ENCODE peak calls at places on chromosomes 13 and 19, in five cellular contexts. N, M, T, G and D are unnamed samples. For H3K9me3, the result is how much of the 10 kb centered on the place peaks cover.

GRCh38 chr13:26476111-26476743 is 81.3 kb upstream of the WASF3 start:
- DNase-seq in N (no peak), M (peak), T (no peak), G (peak), D (no peak)

GRCh38 chr13:113567681-113568080 is 16.9 kb upstream of the TFDP1 start:
- DNase-seq in N (peak), M (no peak), T (peak), G (no peak), D (peak)

GRCh38 chr19:31349160-31349881 is at the start of gene TSHZ3:
- DNase-seq in N (peak), M (peak), T (no peak), G (peak), D (peak)

GRCh38 chr19:19644054-19644388 is 564 bp upstream of the GMIP start:
- DNase-seq in N (no peak), M (no peak), T (no peak), G (no peak), D (no peak)

GRCh38 chr13:97459215-97459772 is 25.3 kb downstream of the RAP2A start:
- DNase-seq in N (no peak), M (no peak), T (no peak), G (no peak), D (no peak)

GRCh38 chr19:4566402-4567051 is 7.0 kb upstream of the SEMA6B start:
- DNase-seq in N (no peak), M (no peak), T (no peak), G (no peak), D (no peak)

GRCh38 chr19:18776736-18777135 is 14.4 kb downstream of the COMP start:
- DNase-seq in N (no peak), M (no peak), T (no peak), G (no peak), D (no peak)

GRCh38 chr13:65265988-65266387 is 1964.1 kb downstream of the PCDH9 start:
- DNase-seq in N (no peak), M (no peak), T (no peak), G (no peak), D (no peak)

GRCh38 chr19:39502640-39503417 is 4.1 kb downstream of the DLL3 start:
- DNase-seq in N (peak), M (peak), T (no peak), G (peak), D (peak)

GRCh38 chr13:112637017-112637801 is 49.3 kb upstream of the TUBGCP3 start:
- DNase-seq in N (peak), M (no peak), T (no peak), G (no peak), D (no peak)

GRCh38 chr13:114074671-114075315 is 57.6 kb downstream of the RASA3 start:
- DNase-seq in N (no peak), M (no peak), T (no peak), G (peak), D (peak)

GRCh38 chr19:4115050-4115817 is 8.7 kb downstream of the MAP2K2 start:
- DNase-seq in N (peak), M (no peak), T (no peak), G (no peak), D (peak)

DNA sequence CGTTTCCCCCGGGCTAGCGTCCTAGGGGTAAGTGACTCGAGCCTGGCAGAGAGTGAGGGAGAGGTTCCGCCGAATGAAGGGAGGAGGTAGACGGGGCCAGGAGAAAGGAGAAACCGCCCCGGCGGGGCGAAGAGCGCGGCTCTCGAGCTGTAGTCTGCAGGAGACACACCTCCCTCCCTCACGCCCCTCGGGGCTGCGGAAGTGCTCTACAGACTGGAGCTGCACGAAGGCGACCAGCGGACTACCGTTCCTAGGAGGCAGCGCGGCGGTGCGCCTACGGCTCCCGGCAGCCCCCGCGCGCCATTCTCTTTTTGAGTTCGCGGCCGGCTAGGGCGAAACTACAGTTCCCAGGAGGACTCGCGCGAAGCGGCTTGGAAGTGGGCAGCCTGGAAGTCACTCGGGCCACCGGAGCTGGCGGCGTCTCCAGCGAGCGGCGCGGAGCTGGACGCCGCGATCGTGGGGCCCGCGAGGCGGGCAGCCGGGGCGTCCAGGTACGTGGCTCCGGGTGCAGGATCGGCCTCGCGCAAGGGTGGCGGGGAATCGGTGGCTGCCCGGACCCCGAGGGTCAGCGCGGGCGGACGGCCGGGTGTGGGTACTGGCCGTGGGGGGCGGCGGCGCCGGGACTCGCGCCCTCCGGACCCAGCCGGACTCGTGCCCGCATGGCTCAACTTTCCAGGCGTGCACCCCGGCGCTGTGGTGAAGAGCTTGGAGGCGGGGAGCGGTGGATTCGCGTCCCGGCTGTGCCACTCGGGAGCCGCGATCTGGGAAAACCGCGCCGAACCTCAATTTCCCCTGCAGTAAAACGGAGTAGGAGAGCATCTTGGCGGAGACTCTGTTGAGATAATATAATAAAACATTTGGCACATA is at the start of gene SIPA1L3:
- DNase-seq in N (peak), M (peak), T (peak), G (peak), D (peak)
- TF ChIP-seq POLR2A in N (peak), M (peak), T (no peak), G (no peak), D (peak)

DNA sequence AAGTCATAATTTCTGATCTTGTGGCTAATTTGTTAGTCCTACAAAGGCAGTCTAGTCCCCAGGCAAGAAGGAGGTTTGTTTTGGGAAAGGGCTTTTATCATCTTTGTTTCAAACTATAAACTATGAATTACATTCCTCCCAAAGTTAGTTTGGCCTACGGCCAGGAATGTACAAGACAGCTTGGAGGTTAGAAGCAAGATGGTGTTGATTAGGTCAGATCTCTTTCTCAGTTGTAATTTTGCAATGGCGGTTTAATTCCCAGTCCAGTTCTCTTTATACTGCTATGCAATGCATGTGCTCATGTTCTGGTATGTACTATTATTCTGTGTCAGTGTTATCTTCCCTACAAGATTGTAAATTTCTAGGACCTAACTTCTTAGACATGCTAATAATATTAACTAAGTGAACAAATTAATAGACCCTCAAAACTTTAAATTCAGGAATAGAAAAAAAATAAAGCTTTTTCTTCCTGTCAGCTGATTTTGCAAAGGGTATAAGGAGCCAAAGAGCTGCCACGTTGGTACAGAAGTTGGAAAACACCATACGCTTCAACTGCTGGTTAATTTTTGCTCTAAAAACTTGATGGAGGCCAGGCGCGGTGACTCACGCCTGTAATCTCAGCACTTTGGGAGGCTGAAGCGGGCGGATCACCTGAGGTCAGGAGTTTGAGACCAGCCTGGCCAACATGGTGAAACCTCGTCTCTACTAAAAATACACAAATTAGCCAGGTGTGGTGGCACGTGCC is 1.3 kb upstream of the DNAJC15 start:
- DNase-seq in N (no peak), M (no peak), T (no peak), G (no peak), D (no peak)
- H3K9me3 ChIP-seq in N (under half), M (under half), T (under half), G (under half), D (under half)

DNA sequence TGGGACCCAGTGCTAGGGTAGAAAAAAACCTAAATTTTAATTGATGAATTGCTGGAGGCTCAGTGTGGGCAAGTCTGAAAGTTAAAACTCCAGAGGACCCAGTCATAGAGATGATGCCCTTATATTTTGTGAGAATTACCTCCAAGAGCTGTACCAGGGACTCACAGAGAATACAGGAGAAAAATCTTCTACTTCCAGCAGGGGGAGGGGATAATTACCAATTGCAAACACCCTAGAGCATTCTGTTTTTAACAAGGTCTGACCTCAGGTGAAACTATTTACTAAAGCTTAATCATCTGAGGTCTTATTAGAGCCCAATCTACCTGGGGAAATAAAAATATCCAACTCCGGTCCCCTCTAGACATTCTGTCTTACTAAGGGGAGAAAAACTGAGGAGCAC is 994.7 kb upstream of the MIR17HG start:
- DNase-seq in N (no peak), M (no peak), T (no peak), G (no peak), D (no peak)
- H3K27ac ChIP-seq in N (no peak), M (no peak), T (no peak), G (no peak), D (no peak)

GRCh38 chr19:48253999-48254398 is 1.7 kb downstream of the CARD8 start:
- DNase-seq in N (no peak), M (no peak), T (no peak), G (no peak), D (no peak)

GRCh38 chr19:48252625-48253024 is 3.1 kb downstream of the CARD8 start:
- DNase-seq in N (no peak), M (no peak), T (no peak), G (no peak), D (no peak)

GRCh38 chr19:48254529-48254970 is 1.2 kb downstream of the CARD8 start:
- DNase-seq in N (no peak), M (no peak), T (no peak), G (no peak), D (no peak)

GRCh38 chr19:48258350-48258749 is 2.6 kb upstream of the CARD8 start:
- DNase-seq in N (no peak), M (no peak), T (no peak), G (no peak), D (no peak)

DNA sequence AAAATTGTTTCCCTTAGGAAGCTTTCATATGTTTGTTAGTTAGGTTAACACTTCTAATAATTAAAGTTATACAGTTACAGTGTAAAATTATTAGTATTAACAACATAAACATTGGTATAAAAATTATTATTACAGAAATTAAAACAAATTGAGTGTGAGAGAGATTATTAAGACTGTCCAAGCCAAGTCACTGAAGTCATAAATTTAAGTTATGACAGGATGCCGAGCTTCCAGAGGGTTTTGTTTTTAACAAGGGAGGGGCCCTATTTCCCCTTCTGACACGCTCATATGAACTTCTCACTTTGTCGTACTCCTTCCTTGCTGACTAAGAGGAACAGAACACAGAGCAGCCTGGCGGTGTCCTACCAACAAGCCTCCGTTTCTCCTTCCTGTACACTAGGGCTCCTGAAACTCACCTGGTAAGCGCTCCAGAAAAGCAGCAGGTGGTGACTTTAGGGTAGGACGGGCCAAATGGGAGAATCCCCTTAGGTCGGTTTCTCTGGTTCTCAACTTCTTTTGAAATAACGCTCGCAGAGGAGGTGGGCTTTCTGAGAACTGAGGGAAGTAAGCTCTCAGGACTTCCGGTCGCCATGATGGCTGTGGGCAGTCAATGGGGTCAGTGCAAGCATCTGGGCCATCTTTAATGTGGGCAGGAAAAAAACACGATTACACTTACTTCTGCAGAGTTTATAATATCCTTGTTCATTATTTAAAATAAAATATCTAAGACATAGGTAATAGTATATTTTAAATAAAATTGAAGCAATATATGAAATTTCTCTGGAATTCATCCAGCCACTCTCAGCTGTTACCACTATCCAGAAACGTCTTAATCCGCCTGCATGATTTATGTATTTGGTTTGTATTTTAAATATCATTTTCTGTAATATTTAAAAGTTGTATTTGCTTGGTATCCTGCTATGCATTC is at the start of gene CARD8:
- DNase-seq in N (peak), M (peak), T (peak), G (peak), D (peak)
- TF ChIP-seq POLR2A in N (peak), M (peak), T (no peak), G (no peak), D (peak)

GRCh38 chr19:57974434-57974833 is at the start of gene C19orf18:
- DNase-seq in N (no peak), M (no peak), T (no peak), G (no peak), D (no peak)

GRCh38 chr19:57978586-57979289 is 4.4 kb upstream of the C19orf18 start:
- DNase-seq in N (no peak), M (no peak), T (no peak), G (no peak), D (no peak)
- H3K9me3 ChIP-seq in N (half or more), M (half or more), T (half or more), G (half or more), D (half or more)

GRCh38 chr19:44071824-44072542 is at the start of gene ZNF284:
- DNase-seq in N (peak), M (peak), T (peak), G (peak), D (peak)
- H3K27ac ChIP-seq in N (peak), M (peak), T (peak), G (peak), D (peak)